ENCODE peak calls at places on chromosomes 5 and 9, in nine cellular contexts. L is kidney; N is anterior cingulate cortex; C is HS-27A; H is lung microvascular endothelial cell; O is HTR-8/SVneo; V is smooth muscle cell of the brain vasculature; X is activated CD4-positive, alpha-beta T cell treated with anti-CD3 and anti-CD28 coated beads, Interleukin-2, amount 10 ng/mL, durations not matched to agents 7 days and 5 days; E is left cardiac atrium. U is an unnamed sample.

GRCh38 chr5:73299017-73299630 is 126.1 kb downstream of the TMEM174 start:
- DNase-seq in X (no peak), V (no peak), O (peak; percentile 59), L (peak; percentile 68), H (no peak), C (no peak), N (no peak), E (no peak), U (no peak)

GRCh38 chr9:26863074-26863473 is 29.5 kb downstream of the CAAP1 start:
- DNase-seq in H (peak; percentile 10), C (no peak), L (no peak), O (no peak), V (no peak), E (no peak), N (no peak), X (no peak), U (no peak)

GRCh38 chr5:139162448-139162847 is 35.7 kb downstream of the SIL1 start:
- DNase-seq in X (no peak), N (no peak), O (no peak), H (no peak), C (no peak), V (no peak), L (no peak), E (no peak), U (no peak)

GRCh38 chr9:119370816-119371215 is 1.6 kb upstream of the BRINP1 start:
- DNase-seq in V (no peak), E (peak; percentile 60), X (peak; percentile 16), C (no peak), N (peak; percentile 14), O (no peak), H (peak; percentile 50), L (peak; percentile 66), U (no peak)

GRCh38 chr9:27457445-27457844 is 66.6 kb upstream of the IFNK start:
- DNase-seq in X (no peak), E (peak; percentile 26), N (no peak), C (no peak), H (no peak), L (peak; percentile 61), O (no peak), V (no peak), U (no peak)

GRCh38 chr9:93244510-93245436 is 60.8 kb downstream of the WNK2 start:
- DNase-seq in E (no peak), X (no peak), H (no peak), N (no peak), C (no peak), V (no peak), O (no peak), L (no peak), U (no peak)

GRCh38 chr5:123700624-123701023 is 188.6 kb downstream of the CSNK1G3 start:
- DNase-seq in X (no peak), E (peak; percentile 24), O (peak; percentile 60), L (no peak), C (peak; percentile 62), N (no peak), V (peak; percentile 83), H (peak; percentile 95), U (no peak)

GRCh38 chr5:73967347-73967746 is 341.4 kb downstream of the ARHGEF28 start:
- DNase-seq in N (no peak), V (no peak), X (no peak), H (no peak), E (no peak), L (no peak), C (no peak), O (no peak), U (no peak)

GRCh38 chr9:12224449-12224848 is 468.7 kb upstream of the TYRP1 start:
- DNase-seq in H (no peak), N (no peak), V (no peak), X (no peak), L (no peak), O (no peak), E (no peak), C (no peak), U (no peak)

GRCh38 chr9:91445135-91445534 is 21.5 kb upstream of the NFIL3 start:
- DNase-seq in N (no peak), H (no peak), C (no peak), L (no peak), O (no peak), V (no peak), X (no peak), E (no peak), U (no peak)

GRCh38 chr9:4235951-4236804 is 63.7 kb downstream of the GLIS3 start:
- DNase-seq in O (peak; percentile 43), V (no peak), X (no peak), N (no peak), C (no peak), E (no peak), H (peak; percentile 71), L (no peak), U (no peak)

GRCh38 chr9:128406848-128407391 is 13.7 kb upstream of the CERCAM start:
- DNase-seq in C (no peak), L (no peak), E (no peak), X (no peak), H (no peak), N (no peak), O (no peak), V (no peak), U (no peak)

GRCh38 chr5:138632900-138633489 is 57.8 kb upstream of the HSPA9 start:
- DNase-seq in L (no peak), C (no peak), X (no peak), H (peak; percentile 90), V (peak; percentile 53), O (peak; percentile 48), E (peak; percentile 81), N (peak; percentile 60), U (peak; percentile 79)

GRCh38 chr5:139019880-139020279 is 144.7 kb upstream of the LRRTM2 start:
- DNase-seq in V (no peak), E (peak; percentile 33), X (no peak), O (no peak), L (no peak), N (no peak), H (peak; percentile 25), C (no peak), U (no peak)

GRCh38 chr5:137624786-137625349 is 111.0 kb downstream of the KLHL3 start:
- DNase-seq in V (no peak), N (no peak), O (no peak), E (no peak), L (no peak), X (no peak), H (no peak), C (no peak), U (no peak)

GRCh38 chr9:129164246-129164930 is 13.7 kb downstream of the IER5L start:
- DNase-seq in E (peak; percentile 70), V (no peak), X (no peak), H (peak; percentile 28), L (peak; percentile 54), N (no peak), C (no peak), O (no peak), U (no peak)

GRCh38 chr5:31663519-31663918 is 24.6 kb downstream of the PDZD2 start:
- DNase-seq in L (no peak), N (no peak), H (no peak), X (no peak), V (no peak), O (no peak), C (no peak), E (peak; percentile 49), U (no peak)

GRCh38 chr5:171795381-171795780 is 9.8 kb downstream of the SMIM23 start:
- DNase-seq in H (no peak), L (no peak), C (no peak), E (no peak), N (no peak), V (no peak), O (no peak), X (no peak), U (no peak)

U was measured in posterior cingulate gyrus.